ENCODE peak calls at places on chromosomes 16 and 17, in nine cellular contexts. One of them, this sample, is unnamed.

GRCh38 chr17:18025596-18026407 is 13.2 kb downstream of the ATPAF2 start:
- DNase-seq in BJ: no peak
- DNase-seq in stimulated activated CD4-positive, alpha-beta T cell treated with anti-CD3 and anti-CD28 coated beads, TNF-alpha, amount 100 ng/mL, for 24 hours: no peak
- DNase-seq in activated CD4-positive, alpha-beta T cell treated with anti-CD3 and anti-CD28 coated beads for 24 hours: no peak
- DNase-seq in GM04504: no peak
- DNase-seq in naive thymus-derived CD8-positive, alpha-beta T cell: no peak
- DNase-seq in SK-N-SH: no peak
- DNase-seq in T-cell: no peak
- DNase-seq in cardiac muscle cell: peak
- DNase-seq in this sample: no peak

GRCh38 chr16:67260426-67261063 is 11.8 kb downstream of the SLC9A5 start:
- DNase-seq in BJ: no peak
- DNase-seq in stimulated activated CD4-positive, alpha-beta T cell treated with anti-CD3 and anti-CD28 coated beads, TNF-alpha, amount 100 ng/mL, for 24 hours: no peak
- DNase-seq in activated CD4-positive, alpha-beta T cell treated with anti-CD3 and anti-CD28 coated beads for 24 hours: no peak
- DNase-seq in GM04504: no peak
- DNase-seq in naive thymus-derived CD8-positive, alpha-beta T cell: no peak
- DNase-seq in SK-N-SH: peak
- DNase-seq in T-cell: no peak
- DNase-seq in cardiac muscle cell: peak
- DNase-seq in this sample: no peak

GRCh38 chr16:85761866-85762265 is 11.0 kb upstream of the C16orf74 start:
- DNase-seq in BJ: no peak
- DNase-seq in stimulated activated CD4-positive, alpha-beta T cell treated with anti-CD3 and anti-CD28 coated beads, TNF-alpha, amount 100 ng/mL, for 24 hours: no peak
- DNase-seq in activated CD4-positive, alpha-beta T cell treated with anti-CD3 and anti-CD28 coated beads for 24 hours: no peak
- DNase-seq in GM04504: no peak
- DNase-seq in naive thymus-derived CD8-positive, alpha-beta T cell: no peak
- DNase-seq in SK-N-SH: no peak
- DNase-seq in T-cell: no peak
- DNase-seq in cardiac muscle cell: no peak
- DNase-seq in this sample: no peak

GRCh38 chr16:75836377-75837010 is 110.2 kb upstream of the CPHXL start:
- DNase-seq in BJ: no peak
- DNase-seq in stimulated activated CD4-positive, alpha-beta T cell treated with anti-CD3 and anti-CD28 coated beads, TNF-alpha, amount 100 ng/mL, for 24 hours: no peak
- DNase-seq in activated CD4-positive, alpha-beta T cell treated with anti-CD3 and anti-CD28 coated beads for 24 hours: no peak
- DNase-seq in GM04504: no peak
- DNase-seq in naive thymus-derived CD8-positive, alpha-beta T cell: no peak
- DNase-seq in SK-N-SH: no peak
- DNase-seq in T-cell: no peak
- DNase-seq in cardiac muscle cell: no peak
- DNase-seq in this sample: no peak

GRCh38 chr16:25372716-25373115 is 115.1 kb upstream of the ZKSCAN2 start:
- DNase-seq in BJ: no peak
- DNase-seq in stimulated activated CD4-positive, alpha-beta T cell treated with anti-CD3 and anti-CD28 coated beads, TNF-alpha, amount 100 ng/mL, for 24 hours: no peak
- DNase-seq in activated CD4-positive, alpha-beta T cell treated with anti-CD3 and anti-CD28 coated beads for 24 hours: no peak
- DNase-seq in GM04504: no peak
- DNase-seq in naive thymus-derived CD8-positive, alpha-beta T cell: no peak
- DNase-seq in SK-N-SH: no peak
- DNase-seq in T-cell: no peak
- DNase-seq in cardiac muscle cell: no peak
- DNase-seq in this sample: no peak

GRCh38 chr16:29848420-29849297 is 14.4 kb downstream of the CDIPT start:
- DNase-seq in BJ: no peak
- DNase-seq in stimulated activated CD4-positive, alpha-beta T cell treated with anti-CD3 and anti-CD28 coated beads, TNF-alpha, amount 100 ng/mL, for 24 hours: peak
- DNase-seq in activated CD4-positive, alpha-beta T cell treated with anti-CD3 and anti-CD28 coated beads for 24 hours: peak
- DNase-seq in GM04504: no peak
- DNase-seq in naive thymus-derived CD8-positive, alpha-beta T cell: peak
- DNase-seq in SK-N-SH: peak
- DNase-seq in T-cell: peak
- DNase-seq in cardiac muscle cell: peak
- DNase-seq in this sample: no peak

GRCh38 chr16:75258807-75259141 is 7.3 kb upstream of the BCAR1 start:
- DNase-seq in BJ: no peak
- DNase-seq in stimulated activated CD4-positive, alpha-beta T cell treated with anti-CD3 and anti-CD28 coated beads, TNF-alpha, amount 100 ng/mL, for 24 hours: no peak
- DNase-seq in activated CD4-positive, alpha-beta T cell treated with anti-CD3 and anti-CD28 coated beads for 24 hours: no peak
- DNase-seq in GM04504: no peak
- DNase-seq in naive thymus-derived CD8-positive, alpha-beta T cell: no peak
- DNase-seq in SK-N-SH: peak
- DNase-seq in T-cell: no peak
- DNase-seq in cardiac muscle cell: no peak
- DNase-seq in this sample: no peak

GRCh38 chr16:85418978-85419491 is 194.1 kb upstream of the GSE1 start:
- DNase-seq in BJ: no peak
- DNase-seq in stimulated activated CD4-positive, alpha-beta T cell treated with anti-CD3 and anti-CD28 coated beads, TNF-alpha, amount 100 ng/mL, for 24 hours: no peak
- DNase-seq in activated CD4-positive, alpha-beta T cell treated with anti-CD3 and anti-CD28 coated beads for 24 hours: no peak
- DNase-seq in GM04504: no peak
- DNase-seq in naive thymus-derived CD8-positive, alpha-beta T cell: peak
- DNase-seq in SK-N-SH: no peak
- DNase-seq in T-cell: no peak
- DNase-seq in cardiac muscle cell: no peak
- DNase-seq in this sample: no peak

GRCh38 chr17:43834106-43834505 is 1.2 kb upstream of the MPP3 start:
- DNase-seq in BJ: no peak
- DNase-seq in stimulated activated CD4-positive, alpha-beta T cell treated with anti-CD3 and anti-CD28 coated beads, TNF-alpha, amount 100 ng/mL, for 24 hours: no peak
- DNase-seq in activated CD4-positive, alpha-beta T cell treated with anti-CD3 and anti-CD28 coated beads for 24 hours: no peak
- DNase-seq in GM04504: peak
- DNase-seq in naive thymus-derived CD8-positive, alpha-beta T cell: no peak
- DNase-seq in SK-N-SH: no peak
- DNase-seq in T-cell: no peak
- DNase-seq in cardiac muscle cell: peak
- DNase-seq in this sample: peak

GRCh38 chr17:18916816-18917496 is 35.0 kb upstream of the SLC5A10 start:
- DNase-seq in BJ: peak
- DNase-seq in stimulated activated CD4-positive, alpha-beta T cell treated with anti-CD3 and anti-CD28 coated beads, TNF-alpha, amount 100 ng/mL, for 24 hours: no peak
- DNase-seq in activated CD4-positive, alpha-beta T cell treated with anti-CD3 and anti-CD28 coated beads for 24 hours: no peak
- DNase-seq in GM04504: peak
- DNase-seq in naive thymus-derived CD8-positive, alpha-beta T cell: no peak
- DNase-seq in SK-N-SH: no peak
- DNase-seq in T-cell: no peak
- DNase-seq in cardiac muscle cell: no peak
- DNase-seq in this sample: no peak

GRCh38 chr16:9713151-9713550 is 469.1 kb downstream of the GRIN2A start:
- DNase-seq in BJ: no peak
- DNase-seq in stimulated activated CD4-positive, alpha-beta T cell treated with anti-CD3 and anti-CD28 coated beads, TNF-alpha, amount 100 ng/mL, for 24 hours: no peak
- DNase-seq in activated CD4-positive, alpha-beta T cell treated with anti-CD3 and anti-CD28 coated beads for 24 hours: no peak
- DNase-seq in GM04504: no peak
- DNase-seq in naive thymus-derived CD8-positive, alpha-beta T cell: no peak
- DNase-seq in SK-N-SH: no peak
- DNase-seq in T-cell: no peak
- DNase-seq in cardiac muscle cell: no peak
- DNase-seq in this sample: no peak

GRCh38 chr16:30958164-30959083 is 870 bp downstream of the SETD1A start:
- DNase-seq in BJ: no peak
- DNase-seq in stimulated activated CD4-positive, alpha-beta T cell treated with anti-CD3 and anti-CD28 coated beads, TNF-alpha, amount 100 ng/mL, for 24 hours: no peak
- DNase-seq in activated CD4-positive, alpha-beta T cell treated with anti-CD3 and anti-CD28 coated beads for 24 hours: peak
- DNase-seq in GM04504: no peak
- DNase-seq in naive thymus-derived CD8-positive, alpha-beta T cell: no peak
- DNase-seq in SK-N-SH: peak
- DNase-seq in T-cell: no peak
- DNase-seq in cardiac muscle cell: peak
- DNase-seq in this sample: no peak

GRCh38 chr17:67993998-67994361 is 2.3 kb downstream of the C17orf58 start:
- DNase-seq in BJ: no peak
- DNase-seq in stimulated activated CD4-positive, alpha-beta T cell treated with anti-CD3 and anti-CD28 coated beads, TNF-alpha, amount 100 ng/mL, for 24 hours: no peak
- DNase-seq in activated CD4-positive, alpha-beta T cell treated with anti-CD3 and anti-CD28 coated beads for 24 hours: no peak
- DNase-seq in GM04504: no peak
- DNase-seq in naive thymus-derived CD8-positive, alpha-beta T cell: no peak
- DNase-seq in SK-N-SH: peak
- DNase-seq in T-cell: no peak
- DNase-seq in cardiac muscle cell: peak
- DNase-seq in this sample: no peak

GRCh38 chr17:79026345-79027273 is 2.6 kb downstream of the C1QTNF1 start:
- DNase-seq in BJ: no peak
- DNase-seq in stimulated activated CD4-positive, alpha-beta T cell treated with anti-CD3 and anti-CD28 coated beads, TNF-alpha, amount 100 ng/mL, for 24 hours: no peak
- DNase-seq in activated CD4-positive, alpha-beta T cell treated with anti-CD3 and anti-CD28 coated beads for 24 hours: no peak
- DNase-seq in GM04504: no peak
- DNase-seq in naive thymus-derived CD8-positive, alpha-beta T cell: peak
- DNase-seq in SK-N-SH: peak
- DNase-seq in T-cell: no peak
- DNase-seq in cardiac muscle cell: peak
- DNase-seq in this sample: no peak

GRCh38 chr16:52529226-52529625 is 17.7 kb downstream of the TOX3 start:
- DNase-seq in BJ: no peak
- DNase-seq in stimulated activated CD4-positive, alpha-beta T cell treated with anti-CD3 and anti-CD28 coated beads, TNF-alpha, amount 100 ng/mL, for 24 hours: no peak
- DNase-seq in activated CD4-positive, alpha-beta T cell treated with anti-CD3 and anti-CD28 coated beads for 24 hours: no peak
- DNase-seq in GM04504: no peak
- DNase-seq in naive thymus-derived CD8-positive, alpha-beta T cell: no peak
- DNase-seq in SK-N-SH: no peak
- DNase-seq in T-cell: no peak
- DNase-seq in cardiac muscle cell: no peak
- DNase-seq in this sample: no peak

GRCh38 chr17:67528751-67529436 is 151.8 kb downstream of the PITPNC1 start:
- DNase-seq in BJ: peak
- DNase-seq in stimulated activated CD4-positive, alpha-beta T cell treated with anti-CD3 and anti-CD28 coated beads, TNF-alpha, amount 100 ng/mL, for 24 hours: no peak
- DNase-seq in activated CD4-positive, alpha-beta T cell treated with anti-CD3 and anti-CD28 coated beads for 24 hours: no peak
- DNase-seq in GM04504: peak
- DNase-seq in naive thymus-derived CD8-positive, alpha-beta T cell: no peak
- DNase-seq in SK-N-SH: peak
- DNase-seq in T-cell: no peak
- DNase-seq in cardiac muscle cell: peak
- DNase-seq in this sample: peak

GRCh38 chr17:37146578-37147119 is 197.9 kb downstream of the AATF start:
- DNase-seq in BJ: no peak
- DNase-seq in stimulated activated CD4-positive, alpha-beta T cell treated with anti-CD3 and anti-CD28 coated beads, TNF-alpha, amount 100 ng/mL, for 24 hours: no peak
- DNase-seq in activated CD4-positive, alpha-beta T cell treated with anti-CD3 and anti-CD28 coated beads for 24 hours: no peak
- DNase-seq in GM04504: no peak
- DNase-seq in naive thymus-derived CD8-positive, alpha-beta T cell: no peak
- DNase-seq in SK-N-SH: peak
- DNase-seq in T-cell: no peak
- DNase-seq in cardiac muscle cell: no peak
- DNase-seq in this sample: no peak